ENCODE peak calls at places on chromosomes 7 and 10, in ten cellular contexts. Q is stimulated activated CD4-positive, alpha-beta T cell treated with anti-CD3 and anti-CD28 coated beads, TNF-alpha, amount 100 ng/mL, for 1 hour; C is Right ventricle myocardium superior; J is NCI-H446; K is erythroblast; G is occipital lobe; F is A549; I is SK-MEL-5; V is kidney epithelial cell; N is DMS79. O is an unnamed sample.

GRCh38 chr10:120477006-120477722 is 20.1 kb downstream of the PLPP4 start:
- DNase-seq in I (no peak), V (no peak), N (no peak), K (no peak), F (no peak), C (no peak), G (no peak), J (no peak), Q (no peak), O (no peak)

GRCh38 chr10:131179386-131179785 is 132.1 kb downstream of the TCERG1L start:
- DNase-seq in I (no peak), V (no peak), F (no peak), G (no peak), J (no peak), C (no peak), N (no peak), Q (no peak), K (no peak), O (no peak)

GRCh38 chr7:44284881-44285541 is 40.4 kb downstream of the CAMK2B start:
- DNase-seq in J (no peak), C (peak; percentile 22), K (no peak), I (no peak), G (no peak), F (no peak), V (no peak), N (no peak), Q (no peak), O (no peak)

GRCh38 chr10:131814567-131815290 is 86.1 kb upstream of the PPP2R2D start:
- DNase-seq in V (no peak), K (no peak), N (peak; percentile 55), G (no peak), C (peak; percentile 34), Q (no peak), I (no peak), J (no peak), F (no peak), O (no peak)

GRCh38 chr10:45624724-45625123 is 47.8 kb downstream of the ZFAND4 start:
- DNase-seq in J (no peak), I (no peak), K (no peak), G (no peak), F (no peak), N (no peak), Q (no peak), C (no peak), V (no peak), O (no peak)

GRCh38 chr7:56099653-56100052 is 6.6 kb downstream of the CHCHD2 start:
- DNase-seq in V (no peak), F (no peak), I (no peak), J (no peak), Q (no peak), K (no peak), G (no peak), N (no peak), C (no peak), O (no peak)

GRCh38 chr7:73451780-73452398 is 18.3 kb downstream of the FZD9 start:
- DNase-seq in G (no peak), Q (no peak), J (peak; percentile 15), I (peak; percentile 83), V (no peak), K (peak; percentile 78), F (peak; percentile 61), N (peak; percentile 15), C (no peak), O (peak; percentile 82)

GRCh38 chr7:44144968-44145418 is 3.9 kb upstream of the MYL7 start:
- DNase-seq in V (no peak), N (no peak), I (no peak), G (no peak), C (no peak), Q (no peak), J (no peak), K (no peak), F (no peak), O (no peak)

GRCh38 chr10:113523071-113523470 is 29.8 kb upstream of the HABP2 start:
- DNase-seq in V (no peak), N (no peak), G (no peak), Q (no peak), J (no peak), I (no peak), C (no peak), K (no peak), F (no peak), O (no peak)

GRCh38 chr10:130495891-130496642 is 359.9 kb downstream of the GLRX3 start:
- DNase-seq in F (no peak), K (no peak), I (no peak), Q (no peak), C (no peak), V (no peak), N (no peak), J (peak; percentile 0), G (no peak), O (no peak)

GRCh38 chr10:132291826-132292225 is 15.9 kb downstream of the STK32C start:
- DNase-seq in V (no peak), N (no peak), K (no peak), F (no peak), I (no peak), G (no peak), Q (no peak), C (no peak), J (no peak), O (no peak)

GRCh38 chr7:1569016-1569415 is 816 bp downstream of the PSMG3 start:
- DNase-seq in V (no peak), F (no peak), N (no peak), G (no peak), C (peak; percentile 43), I (peak; percentile 85), K (peak; percentile 35), Q (no peak), J (peak; percentile 38), O (no peak)

GRCh38 chr7:28114056-28114455 is 66.5 kb downstream of the JAZF1 start:
- DNase-seq in F (no peak), V (no peak), I (no peak), N (no peak), Q (no peak), C (no peak), J (no peak), K (no peak), G (peak; percentile 11), O (no peak)

GRCh38 chr10:117950408-117950807 is 96.3 kb downstream of the RAB11FIP2 start:
- DNase-seq in C (no peak), K (no peak), F (no peak), V (no peak), I (no peak), Q (no peak), N (peak; percentile 46), J (no peak), G (no peak), O (no peak)

GRCh38 chr10:3805227-3805790 is 20.3 kb upstream of the KLF6 start:
- DNase-seq in C (no peak), I (peak; percentile 68), V (no peak), K (peak; percentile 85), J (no peak), F (no peak), Q (no peak), G (no peak), N (no peak), O (peak; percentile 86)

GRCh38 chr10:79249156-79250121 is 97.8 kb upstream of the PPIF start:
- DNase-seq in Q (no peak), C (no peak), F (no peak), I (no peak), K (no peak), G (no peak), J (no peak), V (no peak), N (no peak), O (no peak)

GRCh38 chr7:111728635-111728995 is 166.3 kb upstream of the IMMP2L start:
- DNase-seq in V (no peak), I (no peak), G (no peak), K (no peak), J (no peak), Q (no peak), F (no peak), N (no peak), C (no peak), O (no peak)

GRCh38 chr7:108415821-108416536 is 40.3 kb downstream of the NRCAM start:
- DNase-seq in Q (no peak), K (peak; percentile 23), N (peak; percentile 39), J (no peak), I (no peak), V (no peak), G (peak; percentile 11), C (no peak), F (peak; percentile 56), O (peak; percentile 79)

GRCh38 chr7:636396-636795 is 90.1 kb upstream of the DNAAF5 start:
- DNase-seq in Q (no peak), G (no peak), N (no peak), V (no peak), I (peak; percentile 78), J (no peak), F (peak; percentile 84), C (no peak), K (peak; percentile 5), O (peak; percentile 0)

GRCh38 chr7:103821105-103821504 is 168.4 kb downstream of the RELN start:
- DNase-seq in N (no peak), J (no peak), V (no peak), K (no peak), C (no peak), F (no peak), G (no peak), I (no peak), Q (no peak), O (no peak)

GRCh38 chr10:104311184-104311720 is 27.0 kb downstream of the ITPRIP start:
- DNase-seq in V (no peak), K (no peak), J (no peak), G (no peak), N (no peak), Q (no peak), F (no peak), C (no peak), I (no peak), O (no peak)

GRCh38 chr10:5559642-5560141 is 34.9 kb downstream of the CALML3 start:
- DNase-seq in Q (no peak), C (no peak), N (no peak), K (no peak), I (no peak), J (no peak), G (peak; percentile 34), F (peak; percentile 37), V (no peak), O (no peak)

GRCh38 chr10:61887772-61888171 is 13.7 kb upstream of the ARID5B start:
- DNase-seq in J (no peak), K (no peak), Q (no peak), F (no peak), N (no peak), I (no peak), V (no peak), C (no peak), G (no peak), O (no peak)

GRCh38 chr10:14592026-14592425 is 182.7 kb downstream of the FAM107B start:
- DNase-seq in V (no peak), Q (no peak), K (no peak), C (no peak), I (no peak), J (no peak), F (no peak), N (no peak), G (no peak), O (no peak)

GRCh38 chr7:19392246-19392645 is 247.0 kb upstream of the FERD3L start:
- DNase-seq in J (no peak), I (no peak), F (no peak), N (no peak), V (peak; percentile 53), Q (no peak), G (no peak), K (no peak), C (no peak), O (no peak)

GRCh38 chr7:33970566-33970965 is 65.2 kb downstream of the BMPER start:
- DNase-seq in F (no peak), J (no peak), C (no peak), V (no peak), Q (no peak), G (no peak), K (no peak), N (no peak), I (no peak), O (no peak)

GRCh38 chr7:47661051-47661714 is 79.3 kb upstream of the TNS3 start:
- DNase-seq in K (no peak), N (no peak), C (no peak), J (no peak), G (no peak), F (no peak), Q (no peak), I (no peak), V (no peak), O (no peak)

GRCh38 chr10:22475857-22476600 is 130.7 kb downstream of the SPAG6 start:
- DNase-seq in I (no peak), V (no peak), C (peak; percentile 49), J (no peak), F (no peak), Q (no peak), G (peak; percentile 45), K (peak; percentile 60), N (no peak), O (no peak)

O was measured in OCI-M1.